ENCODE peak calls at places on chromosomes 7 and 10, in nine cellular contexts. V, M, Z, H, B, K, O, E and F are unnamed samples.

GRCh38 chr7:159007308-159008054 is 137.2 kb downstream of the VIPR2 start:
- DNase-seq in Z (no peak), O (no peak), E (no peak), M (no peak), V (no peak), K (no peak), B (no peak), H (no peak), F (no peak)

GRCh38 chr10:42783181-42783549 is 570 bp downstream of the BMS1 start:
- DNase-seq in Z (peak), K (peak), M (no peak), O (no peak), V (no peak), E (peak), H (no peak), B (no peak), F (peak)

GRCh38 chr7:64884085-64884912 is 18.8 kb upstream of the ZNF273 start:
- DNase-seq in B (no peak), Z (no peak), O (no peak), V (no peak), K (no peak), H (no peak), M (no peak), E (no peak), F (no peak)

GRCh38 chr7:156781972-156782371 is 111.0 kb downstream of the LMBR1 start:
- DNase-seq in M (no peak), Z (no peak), B (no peak), E (no peak), H (no peak), V (no peak), O (no peak), K (no peak), F (no peak)

GRCh38 chr7:97025983-97026704 is 1.5 kb upstream of the DLX5 start:
- DNase-seq in B (no peak), O (no peak), K (no peak), E (no peak), Z (no peak), H (no peak), M (no peak), V (no peak), F (no peak)

GRCh38 chr7:151503902-151504714 is 15.6 kb downstream of the RHEB start:
- DNase-seq in E (peak), K (peak), H (no peak), V (no peak), B (no peak), O (no peak), M (no peak), Z (no peak), F (no peak)

GRCh38 chr10:89518876-89519842 is 16.2 kb downstream of the SLC16A12 start:
- DNase-seq in Z (peak), H (no peak), K (peak), M (no peak), B (no peak), E (peak), O (peak), V (no peak), F (peak)

GRCh38 chr7:66088861-66089838 is 13.5 kb downstream of the ASL start:
- DNase-seq in Z (no peak), H (no peak), M (no peak), O (no peak), E (no peak), V (no peak), B (no peak), K (no peak), F (no peak)

GRCh38 chr7:107622429-107622828 is 38.2 kb upstream of the SLC26A4 start:
- DNase-seq in K (peak), Z (no peak), M (no peak), V (no peak), B (no peak), E (peak), H (no peak), O (no peak), F (no peak)

GRCh38 chr10:3172081-3172445 is 519 bp downstream of the PITRM1 start:
- DNase-seq in Z (peak), V (no peak), H (no peak), O (no peak), M (no peak), K (peak), B (no peak), E (peak), F (no peak)

GRCh38 chr10:95437669-95438068 is 123.5 kb downstream of the SORBS1 start:
- DNase-seq in O (peak), V (no peak), E (no peak), Z (no peak), H (no peak), K (no peak), B (no peak), M (no peak), F (no peak)

GRCh38 chr7:28984631-28985030 is 26.5 kb upstream of the TRIL start:
- DNase-seq in Z (peak), K (peak), O (peak), V (peak), M (no peak), B (peak), H (no peak), E (peak), F (peak)

GRCh38 chr10:5665380-5666323 is 743 bp downstream of the ASB13 start:
- DNase-seq in E (no peak), B (no peak), K (no peak), H (no peak), O (peak), Z (no peak), V (peak), M (no peak), F (no peak)

GRCh38 chr10:88759366-88760101 is at the start of gene LIPN:
- DNase-seq in K (no peak), V (peak), Z (no peak), H (no peak), E (no peak), M (no peak), O (no peak), B (no peak), F (no peak)

GRCh38 chr7:79876769-79877362 is 257.8 kb upstream of the GNAI1 start:
- DNase-seq in Z (peak), M (no peak), O (no peak), H (no peak), V (no peak), B (no peak), E (peak), K (peak), F (peak)

GRCh38 chr7:44213206-44213871 is 12.6 kb downstream of the YKT6 start:
- DNase-seq in M (no peak), Z (no peak), H (no peak), O (no peak), K (no peak), E (no peak), V (no peak), B (no peak), F (no peak)

GRCh38 chr7:110766874-110767273 is 324.1 kb upstream of the LRRN3 start:
- DNase-seq in E (no peak), B (no peak), K (peak), O (no peak), H (no peak), M (no peak), Z (no peak), V (no peak), F (no peak)

GRCh38 chr10:90871279-90871760 is 454 bp upstream of the RPP30 start:
- DNase-seq in O (no peak), H (no peak), M (peak), B (peak), Z (peak), K (no peak), E (peak), V (no peak), F (peak)

GRCh38 chr10:86253171-86254072 is 113.2 kb downstream of the GRID1 start:
- DNase-seq in K (peak), M (no peak), E (no peak), O (no peak), Z (no peak), B (no peak), H (no peak), V (no peak), F (no peak)

GRCh38 chr10:97154162-97154561 is 31.6 kb downstream of the SLIT1 start:
- DNase-seq in B (no peak), H (no peak), E (no peak), K (no peak), O (no peak), Z (no peak), V (no peak), M (no peak), F (no peak)

GRCh38 chr10:114758331-114758730 is 63.2 kb upstream of the FHIP2A start:
- DNase-seq in M (no peak), E (peak), V (no peak), O (no peak), K (peak), Z (no peak), B (no peak), H (no peak), F (no peak)

GRCh38 chr7:101129603-101130117 is 2.8 kb downstream of the SERPINE1 start:
- DNase-seq in O (no peak), H (no peak), M (no peak), E (no peak), Z (no peak), V (no peak), K (no peak), B (no peak), F (no peak)

GRCh38 chr10:35172574-35172973 is 45.9 kb downstream of the CREM start:
- DNase-seq in H (no peak), M (no peak), Z (peak), B (no peak), V (no peak), O (peak), E (peak), K (no peak), F (peak)

GRCh38 chr10:44878704-44879530 is 32.2 kb upstream of the TMEM72 start:
- DNase-seq in V (peak), E (peak), H (peak), O (peak), B (peak), Z (peak), K (peak), M (peak), F (peak)

GRCh38 chr7:72538147-72538546 is 126.0 kb upstream of the CALN1 start:
- DNase-seq in E (no peak), Z (no peak), V (no peak), O (no peak), K (no peak), H (no peak), B (no peak), M (no peak), F (no peak)

GRCh38 chr10:77087406-77087805 is 550.2 kb downstream of the KCNMA1 start:
- DNase-seq in M (no peak), K (peak), V (no peak), Z (no peak), O (no peak), B (no peak), H (no peak), E (peak), F (no peak)

GRCh38 chr7:77425151-77426051 is 9.3 kb upstream of the GSAP start:
- DNase-seq in H (no peak), K (peak), V (no peak), B (peak), Z (no peak), O (no peak), E (peak), M (no peak), F (no peak)

GRCh38 chr10:12656518-12657142 is 307.3 kb downstream of the CAMK1D start:
- DNase-seq in E (peak), Z (peak), H (no peak), B (peak), O (no peak), V (no peak), M (no peak), K (peak), F (peak)

GRCh38 chr7:38222481-38223096 is 44.5 kb downstream of the STARD3NL start:
- DNase-seq in E (peak), Z (no peak), K (peak), H (no peak), B (peak), O (no peak), V (no peak), M (peak), F (no peak)

GRCh38 chr7:158771213-158771817 is 58.0 kb downstream of the ESYT2 start:
- DNase-seq in Z (no peak), B (no peak), O (no peak), M (no peak), H (no peak), E (no peak), V (no peak), K (no peak), F (no peak)

GRCh38 chr10:13815766-13816165 is 229.0 kb downstream of the PRPF18 start:
- DNase-seq in K (peak), Z (no peak), H (no peak), E (peak), B (no peak), O (no peak), M (no peak), V (no peak), F (no peak)

GRCh38 chr7:129914536-129915272 is 38.1 kb downstream of the UBE2H start:
- DNase-seq in K (no peak), Z (no peak), O (no peak), B (no peak), E (no peak), V (no peak), H (no peak), M (no peak), F (no peak)

GRCh38 chr10:29828440-29828894 is 193.7 kb upstream of the SVIL start:
- DNase-seq in M (no peak), V (no peak), E (no peak), K (no peak), O (no peak), Z (no peak), H (no peak), B (no peak), F (no peak)

GRCh38 chr10:66671562-66671961 is 254.3 kb upstream of the LRRTM3 start:
- DNase-seq in M (no peak), B (no peak), E (no peak), H (no peak), O (no peak), Z (no peak), K (peak), V (no peak), F (no peak)

GRCh38 chr7:141232286-141233051 is 158.6 kb downstream of the TMEM178B start:
- DNase-seq in Z (no peak), M (no peak), K (no peak), B (no peak), V (no peak), O (no peak), E (no peak), H (no peak), F (no peak)

GRCh38 chr7:142356166-142356565 is 98.3 kb upstream of the PRSS58 start:
- DNase-seq in M (no peak), K (peak), B (no peak), E (no peak), H (no peak), O (no peak), V (no peak), Z (no peak), F (no peak)

GRCh38 chr10:44386546-44387052 is 1.7 kb upstream of the CXCL12 start:
- DNase-seq in Z (no peak), V (no peak), E (peak), B (no peak), H (no peak), K (peak), M (no peak), O (peak), F (no peak)